ENCODE peak calls at places on chromosomes 16 and 17, in ten cellular contexts. Z, A, R, I, B, G, T, S, D and X are unnamed samples.

GRCh38 chr17:27747462-27748359 is 52.6 kb downstream of the NOS2 start:
- DNase-seq in I (no peak), Z (no peak), T (no peak), B (no peak), S (no peak), D (no peak), R (no peak), A (no peak), G (no peak), X (no peak)

GRCh38 chr16:54176376-54176901 is 110.1 kb downstream of the IRX3 start:
- DNase-seq in D (no peak), A (no peak), G (no peak), B (no peak), T (peak), I (no peak), Z (no peak), R (no peak), S (no peak), X (no peak)

GRCh38 chr17:37107406-37108083 is 158.8 kb downstream of the AATF start:
- DNase-seq in B (peak), S (peak), R (no peak), T (peak), Z (peak), G (peak), A (peak), D (no peak), I (no peak), X (no peak)

GRCh38 chr17:39751016-39751543 is 13.3 kb downstream of the GRB7 start:
- DNase-seq in S (no peak), T (no peak), I (no peak), G (no peak), D (no peak), A (no peak), B (no peak), R (no peak), Z (no peak), X (no peak)

GRCh38 chr17:30905742-30906100 is 317 bp downstream of the TEFM start:
- DNase-seq in B (no peak), Z (no peak), A (no peak), R (peak), S (no peak), I (peak), T (peak), D (no peak), G (no peak), X (no peak)

GRCh38 chr17:81163051-81163695 is 2.1 kb upstream of the PVALEF start:
- DNase-seq in Z (no peak), B (no peak), A (no peak), I (no peak), R (no peak), D (no peak), T (no peak), G (no peak), S (no peak), X (no peak)

GRCh38 chr16:58859958-58860669 is 126.0 kb upstream of the GOT2 start:
- DNase-seq in A (no peak), Z (no peak), D (no peak), I (no peak), R (no peak), B (no peak), G (no peak), S (no peak), T (no peak), X (no peak)

GRCh38 chr16:2950400-2950724 is 13.7 kb upstream of the KREMEN2 start:
- DNase-seq in Z (no peak), B (no peak), S (no peak), T (no peak), A (no peak), I (no peak), D (no peak), R (no peak), G (no peak), X (no peak)

GRCh38 chr17:10821770-10822169 is 16.1 kb downstream of the PIRT start:
- DNase-seq in B (no peak), I (no peak), D (no peak), T (no peak), A (no peak), G (no peak), Z (no peak), R (no peak), S (no peak), X (no peak)

GRCh38 chr17:72656114-72656763 is 436.2 kb downstream of the SLC39A11 start:
- DNase-seq in R (no peak), T (no peak), G (no peak), Z (no peak), I (no peak), A (no peak), S (no peak), D (no peak), B (no peak), X (no peak)

GRCh38 chr17:6936370-6937028 is 59.4 kb upstream of the ALOX12 start:
- DNase-seq in D (no peak), T (peak), Z (no peak), R (no peak), B (peak), S (peak), A (peak), I (peak), G (peak), X (no peak)

GRCh38 chr17:77049440-77049839 is 91.3 kb upstream of the SEC14L1 start:
- DNase-seq in S (no peak), B (no peak), R (no peak), I (no peak), T (peak), Z (no peak), A (peak), D (peak), G (no peak), X (no peak)

GRCh38 chr17:41784207-41784744 is 2.2 kb downstream of the JUP start:
- DNase-seq in Z (no peak), B (peak), D (peak), G (no peak), S (peak), I (no peak), A (peak), T (peak), R (no peak), X (no peak)

GRCh38 chr17:61393904-61394629 is 5.6 kb upstream of the TBX2 start:
- DNase-seq in D (no peak), G (no peak), R (no peak), T (peak), I (no peak), B (no peak), A (peak), Z (no peak), S (no peak), X (no peak)

GRCh38 chr16:87490091-87490798 is 2.6 kb downstream of the ZCCHC14 start:
- DNase-seq in Z (no peak), R (no peak), B (no peak), G (no peak), S (peak), D (no peak), A (no peak), T (peak), I (no peak), X (no peak)

GRCh38 chr16:71669926-71670536 is 44.0 kb downstream of the MARVELD3 start:
- DNase-seq in D (peak), Z (no peak), A (no peak), B (no peak), T (no peak), R (no peak), G (no peak), S (no peak), I (no peak), X (no peak)

GRCh38 chr16:35492225-35492624 is 2032.8 kb downstream of the TP53TG3F start:
- DNase-seq in Z (peak), B (no peak), D (no peak), R (no peak), T (no peak), A (no peak), I (no peak), S (no peak), G (no peak), X (no peak)

GRCh38 chr17:17146791-17147406 is 59.2 kb downstream of the PLD6 start:
- DNase-seq in B (peak), Z (no peak), A (peak), S (peak), I (peak), G (no peak), T (peak), D (peak), R (peak), X (no peak)

GRCh38 chr17:50107790-50108414 is 12.8 kb downstream of the PDK2 start:
- DNase-seq in R (no peak), Z (no peak), B (no peak), G (no peak), A (peak), T (peak), S (no peak), I (no peak), D (peak), X (no peak)

GRCh38 chr16:84507011-84507982 is 2.8 kb upstream of the MEAK7 start:
- DNase-seq in I (peak), B (no peak), T (peak), R (no peak), A (no peak), S (no peak), Z (no peak), G (no peak), D (no peak), X (no peak)

GRCh38 chr17:83131268-83132011 is 52.0 kb downstream of the METRNL start:
- DNase-seq in B (no peak), S (no peak), T (no peak), R (no peak), G (no peak), A (no peak), D (no peak), I (no peak), Z (no peak), X (no peak)

GRCh38 chr17:77127735-77128361 is 12.9 kb upstream of the SEC14L1 start:
- DNase-seq in T (no peak), Z (peak), S (peak), B (no peak), I (peak), G (no peak), R (no peak), D (peak), A (peak), X (peak)

GRCh38 chr17:68176770-68177169 is 71.1 kb upstream of the AMZ2 start:
- DNase-seq in Z (no peak), G (no peak), A (no peak), B (no peak), D (no peak), S (no peak), T (no peak), I (no peak), R (no peak), X (no peak)

GRCh38 chr17:30831257-30831656 is 509 bp upstream of the ATAD5 start:
- DNase-seq in R (peak), A (peak), D (no peak), S (no peak), T (peak), I (no peak), G (no peak), B (no peak), Z (no peak), X (no peak)

GRCh38 chr16:35450648-35451047 is 1991.2 kb downstream of the TP53TG3F start:
- DNase-seq in S (no peak), G (no peak), D (no peak), I (no peak), Z (no peak), B (no peak), R (no peak), T (no peak), A (no peak), X (no peak)

GRCh38 chr17:78438694-78439325 is 60.4 kb downstream of the PGS1 start:
- DNase-seq in S (no peak), T (peak), B (no peak), Z (no peak), R (no peak), A (no peak), D (no peak), I (no peak), G (no peak), X (no peak)

GRCh38 chr17:8892338-8892690 is 24.8 kb upstream of the PIK3R6 start:
- DNase-seq in R (no peak), A (no peak), S (no peak), D (peak), I (no peak), T (peak), Z (no peak), B (no peak), G (no peak), X (no peak)

GRCh38 chr17:73257516-73257915 is 4.2 kb downstream of the CPSF4L start:
- DNase-seq in T (no peak), D (no peak), G (no peak), Z (no peak), I (no peak), B (no peak), R (no peak), S (no peak), A (peak), X (no peak)

GRCh38 chr17:45326566-45326965 is 9.7 kb upstream of the MAP3K14 start:
- DNase-seq in Z (no peak), S (no peak), B (no peak), T (no peak), D (no peak), I (no peak), R (no peak), A (no peak), G (no peak), X (no peak)

GRCh38 chr16:11794991-11795886 is 1.8 kb downstream of the ZC3H7A start:
- DNase-seq in R (no peak), G (no peak), D (no peak), A (no peak), I (no peak), B (no peak), S (no peak), T (peak), Z (no peak), X (no peak)

GRCh38 chr16:8103649-8104289 is 486.5 kb downstream of the TMEM114 start:
- DNase-seq in G (no peak), B (no peak), R (no peak), D (no peak), Z (no peak), T (no peak), I (no peak), S (no peak), A (no peak), X (no peak)

GRCh38 chr16:57723170-57723569 is 12.4 kb upstream of the KATNB1 start:
- DNase-seq in I (no peak), S (no peak), D (peak), G (no peak), T (peak), A (no peak), R (peak), Z (no peak), B (no peak), X (no peak)

GRCh38 chr17:72693956-72694355 is 398.5 kb downstream of the SLC39A11 start:
- DNase-seq in B (no peak), T (no peak), R (no peak), S (no peak), Z (peak), D (no peak), A (no peak), G (no peak), I (no peak), X (no peak)

GRCh38 chr17:79691931-79692330 is 38.8 kb upstream of the ENPP7 start:
- DNase-seq in B (peak), G (peak), T (no peak), D (no peak), A (peak), S (no peak), I (no peak), R (no peak), Z (peak), X (no peak)

GRCh38 chr17:77140878-77141767 is at the start of gene SEC14L1:
- DNase-seq in S (peak), T (peak), D (peak), A (peak), B (peak), Z (peak), I (peak), R (peak), G (no peak), X (peak)

GRCh38 chr17:48175692-48176450 is 68.3 kb downstream of the SNX11 start:
- DNase-seq in B (no peak), D (peak), A (peak), G (no peak), R (no peak), I (no peak), Z (no peak), T (peak), S (no peak), X (no peak)

GRCh38 chr17:55228683-55229192 is 36.0 kb upstream of the HLF start:
- DNase-seq in Z (no peak), D (no peak), I (no peak), G (no peak), R (no peak), S (no peak), T (no peak), A (no peak), B (no peak), X (no peak)

GRCh38 chr17:6496116-6496481 is 51.8 kb downstream of the PIMREG start:
- DNase-seq in I (no peak), S (no peak), A (no peak), R (no peak), G (no peak), B (no peak), Z (no peak), T (no peak), D (no peak), X (no peak)